ENCODE peak calls at places on chromosomes 11 and 22, in four cellular contexts. Z is HepG2, Q is K562, F is GM12878. R is an unnamed sample.

GRCh38 chr11:2599561-2600189 is 100.1 kb downstream of the KCNQ1OT1 start:
- DNase-seq in Z (no peak), Q (no peak), F (no peak), R (no peak)

GRCh38 chr11:41720761-41721160 is 261.3 kb upstream of the LRRC4C start:
- DNase-seq in Z (no peak), Q (no peak), F (no peak), R (no peak)

GRCh38 chr11:119120639-119121007 is 757 bp upstream of the HINFP start:
- DNase-seq in Z (no peak), Q (no peak), F (no peak), R (peak)

GRCh38 chr11:44795803-44796535 is 69.2 kb downstream of the TSPAN18 start:
- DNase-seq in Z (no peak), Q (no peak), F (no peak), R (no peak)

GRCh38 chr11:73359930-73360742 is 16.1 kb upstream of the RELT start:
- DNase-seq in Z (peak), Q (peak), F (no peak), R (peak)

GRCh38 chr11:5303643-5304042 is 1.9 kb upstream of the OR51B4 start:
- DNase-seq in Z (no peak), Q (no peak), F (no peak), R (no peak)

GRCh38 chr11:68525930-68526329 is 65.4 kb downstream of the PPP6R3 start:
- DNase-seq in Z (no peak), Q (no peak), F (no peak), R (no peak)

GRCh38 chr22:18987765-18988164 is 51.7 kb upstream of the PRODH start:
- DNase-seq in Z (peak), Q (peak), F (no peak), R (peak)

GRCh38 chr22:29689872-29690213 is 30.0 kb upstream of the CABP7 start:
- DNase-seq in Z (peak), Q (no peak), F (no peak), R (peak)

GRCh38 chr22:35638408-35638807 is 9.8 kb upstream of the APOL6 start:
- DNase-seq in Z (no peak), Q (no peak), F (no peak), R (no peak)

GRCh38 chr11:71206186-71206585 is 46.2 kb downstream of the SHANK2 start:
- DNase-seq in Z (no peak), Q (no peak), F (no peak), R (no peak)

GRCh38 chr11:31340903-31341572 is 28.5 kb downstream of the DCDC1 start:
- DNase-seq in Z (peak), Q (peak), F (no peak), R (peak)

GRCh38 chr22:46795845-46796565 is 33.6 kb downstream of the TBC1D22A start:
- DNase-seq in Z (no peak), Q (no peak), F (no peak), R (no peak)

GRCh38 chr11:57213282-57214086 is 23.6 kb downstream of the APLNR start:
- DNase-seq in Z (no peak), Q (no peak), F (no peak), R (no peak)

GRCh38 chr11:77724639-77725038 is 87.0 kb upstream of the CLNS1A start:
- DNase-seq in Z (no peak), Q (no peak), F (no peak), R (no peak)

GRCh38 chr11:75199412-75199955 is 41.1 kb upstream of the TPBGL start:
- DNase-seq in Z (no peak), Q (no peak), F (no peak), R (no peak)

GRCh38 chr11:27677108-27677507 is 23.1 kb downstream of the BDNF start:
- DNase-seq in Z (no peak), Q (no peak), F (no peak), R (no peak)

GRCh38 chr22:19291580-19292261 is at the start of gene CLTCL1:
- DNase-seq in Z (peak), Q (peak), F (peak), R (peak)

GRCh38 chr11:68142028-68142412 is 20.8 kb upstream of the CHKA start:
- DNase-seq in Z (no peak), Q (no peak), F (no peak), R (no peak)

GRCh38 chr22:40247976-40248375 is 70.3 kb downstream of the TNRC6B start:
- DNase-seq in Z (no peak), Q (no peak), F (no peak), R (no peak)

GRCh38 chr22:37971475-37972434 is 12.6 kb downstream of the SOX10 start:
- DNase-seq in Z (no peak), Q (no peak), F (no peak), R (no peak)

GRCh38 chr11:96055706-96056387 is 131.9 kb upstream of the MTMR2 start:
- DNase-seq in Z (peak), Q (no peak), F (no peak), R (no peak)

GRCh38 chr22:22168190-22168940 is 76.2 kb upstream of the VPREB1 start:
- DNase-seq in Z (peak), Q (peak), F (peak), R (no peak)

GRCh38 chr22:50039669-50040458 is 18.2 kb downstream of the TTLL8 start:
- DNase-seq in Z (no peak), Q (no peak), F (no peak), R (no peak)

GRCh38 chr11:23554002-23554401 is 693.7 kb upstream of the CCDC179 start:
- DNase-seq in Z (peak), Q (no peak), F (no peak), R (no peak)

GRCh38 chr22:21449531-21450319 is 17.5 kb upstream of the TMEM191C start:
- DNase-seq in Z (no peak), Q (no peak), F (no peak), R (no peak)

GRCh38 chr11:117458275-117459120 is 130.8 kb downstream of the CEP164 start:
- DNase-seq in Z (no peak), Q (no peak), F (no peak), R (no peak)

GRCh38 chr22:47788461-47788860 is 1026.0 kb downstream of the TBC1D22A start:
- DNase-seq in Z (no peak), Q (no peak), F (no peak), R (no peak)

GRCh38 chr11:86118201-86118600 is 49.3 kb upstream of the PICALM start:
- DNase-seq in Z (no peak), Q (no peak), F (no peak), R (no peak)

GRCh38 chr11:46719048-46719542 is at the start of gene F2:
- DNase-seq in Z (peak), Q (no peak), F (no peak), R (no peak)

GRCh38 chr11:46719543-46720218 is 668 bp downstream of the F2 start:
- DNase-seq in Z (no peak), Q (no peak), F (no peak), R (no peak)

GRCh38 chr11:46722566-46723358 is 3.7 kb downstream of the F2 start:
- DNase-seq in Z (no peak), Q (no peak), F (no peak), R (no peak)

GRCh38 chr11:46721286-46721685 is 2.3 kb downstream of the F2 start:
- DNase-seq in Z (no peak), Q (no peak), F (no peak), R (no peak)

DNA sequence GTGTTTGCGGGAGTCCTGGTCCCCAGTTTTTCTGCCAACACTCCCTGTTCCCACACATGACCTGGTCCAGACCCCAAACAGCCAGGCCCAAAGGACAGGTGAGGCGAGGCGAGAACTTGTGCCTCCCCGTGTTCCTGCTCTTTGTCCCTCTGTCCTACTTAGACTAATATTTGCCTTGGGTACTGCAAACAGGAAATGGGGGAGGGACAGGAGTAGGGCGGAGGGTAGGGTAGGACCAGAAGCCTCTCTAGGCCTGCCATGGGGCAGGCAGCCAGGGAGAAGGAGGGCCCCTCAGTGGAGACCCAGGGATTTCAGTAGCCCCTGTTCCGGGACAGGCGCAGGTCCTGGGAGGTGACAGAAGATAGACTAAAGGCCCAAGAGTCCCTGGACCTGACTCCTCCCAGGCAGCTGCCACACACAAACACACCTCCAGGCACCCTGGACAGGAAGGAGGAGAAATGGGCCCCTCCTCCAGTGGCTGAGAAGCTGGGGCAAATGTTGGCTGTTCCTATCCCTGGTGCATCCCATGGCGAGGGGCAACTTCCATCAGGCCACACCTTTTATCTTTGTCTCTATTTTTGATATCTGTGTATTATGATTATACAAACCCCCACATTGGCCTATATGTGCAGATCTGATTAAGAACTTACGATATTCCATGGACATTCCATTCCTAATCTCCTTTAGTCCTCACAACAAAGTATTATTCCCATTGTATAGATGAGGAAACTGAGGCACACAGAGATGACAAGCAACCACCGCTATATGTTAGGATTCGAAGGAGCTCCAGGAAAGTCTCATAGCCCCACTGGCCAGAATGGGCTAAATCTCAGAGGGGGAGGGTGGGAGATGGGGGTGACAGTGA is 626 bp upstream of the F2 start:
- DNase-seq in Z (peak), Q (no peak), F (no peak), R (no peak)
- TF ChIP-seq FOXM1 in Z (no peak), Q (no peak), F (no peak), R (no peak)

GRCh38 chr11:102345923-102346322 is 1.1 kb upstream of the BIRC2 start:
- DNase-seq in Z (peak), Q (no peak), F (no peak), R (no peak)
- TF ChIP-seq FOXK2 in Z (no peak), Q (no peak), F (no peak), R (no peak)

GRCh38 chr22:32829451-32829851 is 27.9 kb downstream of the TIMP3 start:
- DNase-seq in Z (no peak), Q (no peak), F (no peak), R (no peak)
- TF ChIP-seq BHLHE40 in Z (no peak), Q (no peak), F (no peak), R (no peak)

GRCh38 chr11:126210871-126211235 is 597 bp downstream of the RPUSD4 start:
- DNase-seq in Z (no peak), Q (no peak), F (no peak), R (no peak)
- TF ChIP-seq FOXM1 in Z (no peak), Q (no peak), F (no peak), R (no peak)

GRCh38 chr11:8102296-8102915 is 21.4 kb downstream of the TUB start:
- DNase-seq in Z (no peak), Q (no peak), F (no peak), R (no peak)
- TF ChIP-seq FOXK2 in Z (no peak), Q (no peak), F (no peak), R (no peak)

GRCh38 chr11:122755409-122755808 is 82.9 kb upstream of the CRTAM start:
- DNase-seq in Z (no peak), Q (peak), F (no peak), R (no peak)
- TF ChIP-seq BHLHE40 in Z (no peak), Q (no peak), F (no peak), R (no peak)

GRCh38 chr11:130212431-130212961 is 52.9 kb downstream of the ST14 start:
- DNase-seq in Z (no peak), Q (no peak), F (no peak), R (no peak)
- TF ChIP-seq FOXM1 in Z (no peak), Q (no peak), F (no peak), R (no peak)

DNA sequence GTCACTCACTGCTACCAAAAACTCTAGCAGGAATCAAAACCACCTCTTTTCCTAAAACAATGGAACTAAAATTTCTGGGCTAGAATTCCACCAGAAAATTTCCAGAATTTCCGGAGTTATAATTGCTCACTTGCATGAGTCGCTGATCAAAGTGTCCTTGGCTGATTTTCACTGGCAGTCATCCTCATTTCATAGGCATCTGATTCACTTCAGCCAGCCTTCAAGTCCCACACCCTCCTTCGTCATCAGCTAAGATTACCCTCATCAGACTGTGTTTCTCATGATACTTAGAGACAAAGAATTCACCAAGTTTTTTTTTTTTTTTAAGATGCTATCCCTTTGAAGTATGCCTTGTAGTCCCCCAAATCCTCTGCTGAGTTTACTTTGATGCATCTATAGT is 71.4 kb upstream of the RAB38 start:
- DNase-seq in Z (no peak), Q (no peak), F (no peak), R (no peak)
- TF ChIP-seq FOXK2 in Z (no peak), Q (no peak), F (no peak), R (no peak)

DNA sequence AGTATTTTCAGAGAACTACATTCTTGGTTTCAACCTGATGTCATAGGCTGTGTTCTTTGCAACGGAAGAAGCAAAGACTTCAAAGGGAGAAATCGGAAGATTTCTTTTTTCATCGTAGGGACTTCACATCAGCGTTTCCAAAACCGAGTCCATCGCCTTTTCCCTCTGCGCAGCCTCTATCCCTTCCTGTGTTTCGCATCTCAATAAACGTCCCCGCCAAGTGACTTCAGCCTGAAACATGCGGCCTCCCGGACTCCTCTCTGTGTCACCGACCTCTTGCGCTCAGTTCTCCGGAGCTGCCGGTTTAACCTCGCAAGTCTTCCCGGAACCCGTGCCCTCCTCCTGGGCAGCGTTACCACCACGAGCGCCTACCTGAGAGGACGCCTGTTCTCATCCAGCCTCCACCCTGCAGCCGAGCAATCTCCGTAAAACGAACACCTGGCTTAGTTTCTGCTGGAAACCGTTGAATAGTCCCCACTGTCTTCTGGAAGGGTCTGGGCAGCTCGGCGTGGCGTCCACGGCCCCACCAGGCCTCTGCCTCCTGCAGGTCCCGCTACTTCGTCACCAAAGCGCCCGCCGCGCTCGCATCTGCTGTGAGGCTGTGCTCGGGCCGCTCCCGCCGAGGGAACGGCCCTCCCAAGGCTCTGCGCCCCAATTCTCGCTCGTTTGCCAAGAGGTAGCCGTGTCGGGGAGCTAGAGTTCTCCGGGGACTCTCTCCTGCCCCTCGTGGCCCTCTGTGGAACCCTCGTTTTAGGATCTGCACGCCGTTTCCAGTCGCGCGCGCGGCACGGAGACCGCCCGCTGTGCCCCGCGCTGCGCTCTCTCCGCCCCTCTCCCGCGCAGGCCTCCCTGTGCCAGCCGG is at the start of gene GLB1L3:
- DNase-seq in Z (no peak), Q (peak), F (no peak), R (peak)
- TF ChIP-seq BHLHE40 in Z (no peak), Q (no peak), F (no peak), R (no peak)

DNA sequence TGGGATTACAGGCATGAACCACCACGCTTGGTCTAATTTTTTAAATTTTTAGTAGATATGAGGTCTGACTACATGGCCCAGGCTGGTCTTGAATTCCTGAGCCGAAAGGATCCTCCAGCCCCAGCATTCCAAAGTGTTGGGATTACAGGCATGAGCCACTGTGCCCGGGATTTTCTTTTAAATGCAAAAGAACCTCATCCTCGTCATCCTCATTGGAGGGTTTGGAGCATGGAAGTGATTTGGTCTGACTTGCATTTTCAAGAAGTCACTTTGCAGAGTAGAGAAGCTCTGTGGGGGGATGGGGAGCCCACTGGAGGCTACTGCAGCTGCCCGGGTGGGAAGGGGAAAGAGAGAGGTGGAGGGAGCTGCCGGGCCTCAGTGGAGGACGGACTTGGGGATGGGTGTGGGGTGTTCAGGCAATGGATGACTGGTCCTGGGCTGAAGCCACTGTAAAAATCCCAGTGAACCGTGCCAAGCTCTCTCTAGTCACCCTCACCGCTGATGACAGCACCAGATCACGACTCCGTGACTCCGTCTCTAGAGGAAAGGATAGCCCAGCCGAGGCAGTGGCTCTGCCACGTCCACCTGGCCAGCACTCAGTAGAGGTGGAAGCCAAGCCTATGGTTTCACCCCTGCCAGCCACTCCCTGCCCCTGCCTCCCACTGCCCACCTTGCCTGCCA is 32.8 kb upstream of the SLC22A12 start:
- DNase-seq in Z (no peak), Q (no peak), F (no peak), R (no peak)
- TF ChIP-seq FOXM1 in Z (no peak), Q (no peak), F (no peak), R (no peak)